ENCODE peak calls at places on chromosomes 4 and X, in ten cellular contexts. F, D, S, L, C, J, B, A, U and M are unnamed samples.

GRCh38 chr4:182752158-182752910 is 164.9 kb downstream of the DCTD start:
- DNase-seq in S (no peak), A (no peak), D (no peak), J (no peak), B (peak), U (no peak), L (no peak), F (peak), C (no peak), M (peak)

GRCh38 chr4:155353923-155354540 is 22.7 kb downstream of the MAP9 start:
- DNase-seq in S (peak), D (peak), U (peak), B (peak), F (no peak), C (peak), A (peak), L (peak), J (no peak), M (peak)

GRCh38 chrX:42050345-42050744 is 127.0 kb upstream of the CASK start:
- DNase-seq in A (no peak), D (no peak), B (no peak), S (no peak), F (no peak), U (no peak), L (no peak), J (no peak), C (no peak), M (no peak)

GRCh38 chrX:100090931-100091330 is 319.1 kb downstream of the PCDH19 start:
- DNase-seq in C (no peak), D (no peak), S (no peak), L (no peak), F (no peak), A (no peak), B (no peak), J (no peak), U (no peak), M (peak)

GRCh38 chrX:70042399-70043371 is 7.1 kb downstream of the AWAT2 start:
- DNase-seq in S (no peak), A (no peak), D (no peak), J (no peak), B (no peak), C (no peak), L (no peak), U (no peak), F (peak), M (no peak)

GRCh38 chr4:152415980-152416379 is 119.9 kb downstream of the FBXW7 start:
- DNase-seq in D (no peak), J (no peak), U (no peak), S (no peak), C (no peak), F (peak), B (no peak), L (no peak), A (no peak), M (peak)

GRCh38 chr4:7852568-7853185 is 87.0 kb downstream of the AFAP1 start:
- DNase-seq in J (no peak), A (no peak), C (peak), L (no peak), F (no peak), B (no peak), D (peak), U (no peak), S (no peak), M (no peak)

GRCh38 chr4:2350982-2351381 is 67.5 kb downstream of the ZFYVE28 start:
- DNase-seq in J (no peak), C (no peak), A (no peak), S (no peak), D (peak), U (no peak), B (no peak), F (no peak), L (no peak), M (no peak)

GRCh38 chr4:48103483-48104139 is 30.4 kb downstream of the TXK start:
- DNase-seq in J (no peak), C (peak), L (no peak), F (no peak), S (no peak), D (no peak), U (no peak), B (no peak), A (no peak), M (no peak)

DNA sequence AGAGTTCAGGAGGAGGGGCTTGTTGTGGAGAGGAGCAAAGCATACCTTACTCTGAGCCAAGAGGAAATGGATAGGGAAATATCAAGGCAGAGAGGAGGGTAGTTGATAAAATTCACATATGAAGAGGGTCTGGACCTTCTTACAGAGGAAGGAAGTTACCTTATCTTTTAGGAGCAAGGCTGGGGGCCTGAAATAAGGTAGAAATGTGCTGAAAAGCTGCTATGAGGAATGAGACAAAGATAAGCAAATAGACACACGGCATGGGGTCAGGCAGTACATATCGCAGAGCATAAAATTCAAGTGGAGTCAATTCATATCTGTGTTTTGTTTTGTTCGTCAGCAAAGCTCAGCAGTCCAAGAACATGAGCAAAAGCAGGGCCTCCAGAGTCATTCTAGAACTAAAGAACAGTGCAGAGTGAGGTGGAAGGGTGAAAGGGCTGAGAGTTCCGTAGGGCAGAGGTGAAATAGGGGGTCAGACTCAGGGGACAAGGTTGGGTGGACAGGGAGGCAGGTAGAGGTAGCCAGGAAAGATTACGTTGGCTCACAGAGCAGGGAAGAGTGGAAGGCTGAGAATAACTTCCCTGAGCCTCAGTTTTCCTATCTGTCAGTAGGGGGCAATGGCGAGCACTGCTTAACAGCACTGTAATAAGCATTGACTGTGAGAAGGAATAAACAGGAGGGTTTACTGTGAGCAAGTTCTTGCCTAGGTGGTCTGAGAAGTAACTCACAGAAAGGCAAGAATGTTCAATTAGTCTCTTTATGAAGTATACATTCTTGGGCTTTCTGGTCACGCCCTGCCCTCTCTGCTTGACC is 9.2 kb downstream of the VSIG4 start:
- DNase-seq in S (peak), C (peak), U (peak), L (no peak), D (no peak), J (no peak), A (no peak), B (peak), F (peak), M (no peak)
- TF ChIP-seq CTCF in S (peak), C (peak), U (peak), L (no peak), D (no peak), J (peak), A (peak), B (peak), F (peak), M (peak)

DNA sequence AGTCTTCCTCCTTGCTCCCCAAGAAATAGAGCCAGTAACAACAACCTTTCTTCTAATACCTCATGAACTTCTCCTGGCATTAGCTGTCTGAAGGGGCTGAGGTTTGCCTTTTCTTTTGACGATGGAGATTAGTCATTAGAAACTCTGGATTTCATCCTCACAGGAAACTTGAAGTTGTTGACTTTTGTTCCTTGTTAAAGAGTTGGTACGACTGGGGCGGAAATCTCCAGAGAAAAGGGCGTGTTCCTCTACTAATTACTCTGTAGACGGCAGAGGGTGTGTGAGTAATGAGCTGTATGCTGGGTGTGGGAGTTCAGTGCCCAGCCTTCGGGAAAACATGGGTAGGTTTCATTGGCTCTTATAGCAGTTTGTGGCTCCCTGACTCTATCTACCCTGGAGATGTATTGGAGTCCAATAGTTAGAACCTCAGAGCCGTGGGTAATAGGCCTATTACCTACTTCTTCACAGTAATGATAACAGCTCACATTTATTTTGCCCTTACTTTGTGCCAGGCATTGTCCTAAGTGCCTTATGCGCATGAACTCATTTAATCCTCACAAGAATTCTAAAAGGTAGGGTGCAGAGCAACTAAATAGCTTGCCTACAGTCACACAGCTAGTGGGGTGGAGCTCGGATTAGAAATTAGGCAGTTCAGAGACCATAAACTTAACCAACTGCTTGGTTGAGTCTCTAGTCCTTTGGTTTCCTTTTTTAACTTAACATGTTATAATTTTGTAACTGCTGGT is 23.4 kb downstream of the TMEM164 start:
- DNase-seq in A (peak), U (no peak), S (peak), C (no peak), D (no peak), L (no peak), J (no peak), F (no peak), B (peak), M (no peak)
- TF ChIP-seq CTCF in A (no peak), U (no peak), S (no peak), C (no peak), D (no peak), L (no peak), J (no peak), F (no peak), B (no peak), M (no peak)

DNA sequence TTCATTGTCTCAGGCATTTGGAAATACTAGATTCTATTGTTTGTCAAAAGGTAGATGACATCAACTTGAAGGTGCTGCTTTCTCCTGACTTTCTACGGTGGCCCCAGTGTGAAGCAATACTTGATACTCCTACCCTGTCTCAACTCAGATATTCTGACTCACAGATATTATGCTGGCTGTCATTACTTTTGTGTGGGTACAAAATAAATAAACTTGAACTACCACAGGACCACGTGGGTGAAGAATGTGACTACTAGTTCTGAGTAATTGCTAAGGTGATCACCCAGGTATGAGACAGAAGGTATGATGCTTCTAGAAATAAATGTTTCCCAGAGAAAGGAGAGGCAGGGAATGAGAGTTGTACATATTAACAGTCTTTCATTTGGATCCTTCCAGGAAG is 275.3 kb upstream of the SPOCK3 start:
- DNase-seq in J (no peak), A (no peak), D (no peak), F (no peak), S (no peak), C (no peak), U (no peak), B (no peak), L (no peak), M (no peak)
- TF ChIP-seq CTCF in J (no peak), A (no peak), D (no peak), F (no peak), S (no peak), C (no peak), U (no peak), B (no peak), L (no peak), M (no peak)

DNA sequence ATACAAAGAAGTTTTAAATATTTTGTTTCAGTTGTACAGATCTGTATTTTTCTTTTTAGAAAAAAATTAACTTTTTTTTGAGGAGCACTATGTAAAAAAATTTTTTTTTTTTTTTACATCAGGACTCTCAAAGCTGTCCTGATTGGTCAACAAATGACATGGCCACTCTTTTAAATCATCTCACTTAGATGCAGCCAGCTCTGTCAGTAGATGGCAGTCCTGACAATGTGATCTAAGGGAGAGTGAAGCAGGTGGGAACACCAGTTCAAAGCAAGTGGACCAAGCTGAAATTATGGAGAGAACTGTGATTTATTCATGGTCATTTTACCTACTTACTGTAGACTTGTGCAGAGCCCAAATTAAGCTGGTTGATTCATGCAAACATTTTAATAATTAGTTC is 174.6 kb upstream of the GPRIN3 start:
- DNase-seq in J (peak), S (peak), F (peak), L (no peak), U (no peak), B (peak), A (no peak), D (no peak), C (peak), M (no peak)
- TF ChIP-seq CTCF in J (peak), S (peak), F (peak), L (no peak), U (no peak), B (peak), A (no peak), D (no peak), C (peak), M (peak)